ENCODE peak calls at places on chromosomes 11 and 22, in five cellular contexts. J is stomach, I is GM20000, N is GM12865, S is pancreas. G is an unnamed sample.

GRCh38 chr11:9774109-9774508 is 110.2 kb downstream of the SWAP70 start:
- DNase-seq in I (no peak), J (no peak), S (no peak), N (no peak), G (no peak)

GRCh38 chr22:27668828-27669797 is 132.4 kb downstream of the MN1 start:
- DNase-seq in S (peak; percentile 28), J (no peak), I (no peak), N (no peak), G (peak; percentile 84)

GRCh38 chr11:74702383-74703007 is 28.7 kb downstream of the CHRDL2 start:
- DNase-seq in J (peak; percentile 74), I (peak; percentile 79), N (peak; percentile 72), S (peak; percentile 75), G (peak; percentile 72)

GRCh38 chr11:1637628-1638027 is 8.1 kb downstream of the KRTAP5-5 start:
- DNase-seq in S (no peak), J (no peak), I (no peak), N (no peak), G (no peak)

GRCh38 chr11:15627560-15627959 is 512.8 kb downstream of the INSC start:
- DNase-seq in I (no peak), N (no peak), J (no peak), S (no peak), G (no peak)

GRCh38 chr22:26648011-26648497 is 9.3 kb upstream of the MIAT start:
- DNase-seq in I (no peak), S (no peak), J (no peak), N (peak; percentile 24), G (no peak)

GRCh38 chr22:31350410-31350863 is 4.3 kb upstream of the PATZ1 start:
- DNase-seq in I (no peak), S (peak; percentile 84), N (no peak), J (peak; percentile 43), G (peak; percentile 57)

GRCh38 chr11:12164061-12165014 is 53.9 kb downstream of the MICAL2 start:
- DNase-seq in N (no peak), I (no peak), J (no peak), S (no peak), G (peak; percentile 71)

GRCh38 chr11:2700415-2701211 is 819 bp upstream of the KCNQ1OT1 start:
- DNase-seq in S (peak; percentile 61), N (peak; percentile 74), J (peak; percentile 64), I (peak; percentile 72), G (peak; percentile 68)

GRCh38 chr11:47377571-47378010 is 756 bp downstream of the SPI1 start:
- DNase-seq in I (no peak), S (no peak), N (no peak), J (no peak), G (no peak)

GRCh38 chr11:94647926-94648325 is 80.8 kb downstream of the PIWIL4 start:
- DNase-seq in S (no peak), I (no peak), J (no peak), N (no peak), G (no peak)

GRCh38 chr11:117986981-117987495 is 844 bp downstream of the IL10RA start:
- DNase-seq in N (peak; percentile 95), S (no peak), I (peak; percentile 83), J (no peak), G (no peak)

GRCh38 chr11:102762414-102762813 is 18.0 kb downstream of the MMP10 start:
- DNase-seq in I (no peak), J (no peak), N (no peak), S (no peak), G (no peak)

GRCh38 chr11:76624515-76625379 is 45.8 kb downstream of the LRRC32 start:
- DNase-seq in N (no peak), S (no peak), J (no peak), I (no peak), G (no peak)

GRCh38 chr11:68471360-68472340 is 11.1 kb downstream of the PPP6R3 start:
- DNase-seq in I (peak; percentile 62), N (peak; percentile 13), S (no peak), J (no peak), G (no peak)

GRCh38 chr11:112113539-112114457 is 27.1 kb downstream of the SDHD start:
- DNase-seq in I (peak; percentile 57), N (peak; percentile 51), S (no peak), J (no peak), G (no peak)

GRCh38 chr11:6216501-6216900 is 11.1 kb downstream of the C11orf42 start:
- DNase-seq in S (no peak), I (no peak), J (no peak), N (no peak), G (no peak)

GRCh38 chr11:117519170-117519569 is 191.5 kb downstream of the CEP164 start:
- DNase-seq in S (peak; percentile 35), I (no peak), J (no peak), N (no peak), G (peak; percentile 81)

GRCh38 chr11:11387201-11387600 is 34.2 kb upstream of the CSNK2A3 start:
- DNase-seq in S (no peak), N (no peak), I (no peak), J (no peak), G (no peak)

GRCh38 chr22:49850959-49851815 is 2.5 kb upstream of the ZBED4 start:
- DNase-seq in N (no peak), J (no peak), S (no peak), I (no peak), G (no peak)

GRCh38 chr11:58813693-58814092 is 30.8 kb downstream of the GLYATL2 start:
- DNase-seq in J (no peak), N (no peak), S (no peak), I (no peak), G (no peak)

GRCh38 chr11:79110796-79111195 is 330.0 kb downstream of the TENM4 start:
- DNase-seq in I (no peak), N (no peak), S (no peak), J (no peak), G (no peak)

GRCh38 chr22:49481651-49482399 is 345.8 kb downstream of the BRD1 start:
- DNase-seq in J (no peak), S (no peak), N (no peak), I (no peak), G (peak; percentile 67)

GRCh38 chr11:45104790-45105084 is 41.7 kb upstream of the PRDM11 start:
- DNase-seq in N (no peak), S (no peak), I (no peak), J (no peak), G (no peak)

GRCh38 chr11:13388741-13389140 is 74.3 kb downstream of the BTBD10 start:
- DNase-seq in J (no peak), N (no peak), S (no peak), I (no peak), G (no peak)

GRCh38 chr22:31496735-31497146 is 405 bp downstream of the SFI1 start:
- DNase-seq in N (no peak), I (no peak), J (no peak), S (peak; percentile 32), G (peak; percentile 36)

GRCh38 chr11:116310215-116310614 is 462.6 kb downstream of the BUD13 start:
- DNase-seq in N (no peak), I (no peak), J (no peak), S (no peak), G (no peak)

GRCh38 chr22:33519974-33520903 is 400.0 kb downstream of the LARGE1 start:
- DNase-seq in N (peak; percentile 49), S (no peak), J (no peak), I (no peak), G (no peak)

GRCh38 chr11:126415128-126415527 is 59.6 kb downstream of the ST3GAL4 start:
- DNase-seq in J (peak; percentile 60), N (no peak), S (peak; percentile 66), I (no peak), G (peak; percentile 88)

GRCh38 chr11:61425367-61426131 is 4.2 kb downstream of the CPSF7 start:
- DNase-seq in N (no peak), S (no peak), J (no peak), I (no peak), G (no peak)

GRCh38 chr11:61429691-61430582 is at the start of the genes CPSF7 and SDHAF2:
- DNase-seq in I (peak; percentile 97), N (peak; percentile 98), J (peak; percentile 98), S (peak; percentile 96), G (peak; percentile 98)

GRCh38 chr11:61429346-61429690 is 457 bp downstream of the CPSF7 start:
- DNase-seq in J (peak; percentile 48), S (no peak), N (peak; percentile 84), I (peak; percentile 86), G (peak; percentile 81)
- TF ChIP-seq CTCF in J (no peak), S (no peak), N (peak; percentile 37), I (peak; percentile 9), G (peak; percentile 44)

GRCh38 chr11:63831326-63831725 is 7.6 kb upstream of the MARK2 start:
- DNase-seq in S (no peak), N (no peak), I (no peak), J (no peak), G (no peak)

GRCh38 chr11:63826471-63827190 is 12.3 kb upstream of the MARK2 start:
- DNase-seq in J (peak; percentile 69), N (no peak), S (no peak), I (no peak), G (no peak)

GRCh38 chr11:63832336-63832735 is 6.6 kb upstream of the MARK2 start:
- DNase-seq in I (no peak), J (no peak), N (no peak), S (no peak), G (no peak)

GRCh38 chr11:63833048-63833447 is 5.9 kb upstream of the MARK2 start:
- DNase-seq in N (no peak), S (no peak), I (no peak), J (no peak), G (no peak)

GRCh38 chr11:63829823-63830489 is 9.0 kb upstream of the MARK2 start:
- DNase-seq in S (no peak), I (no peak), J (no peak), N (peak; percentile 28), G (no peak)
- TF ChIP-seq CTCF in S (no peak), I (no peak), J (no peak), N (peak; percentile 29), G (no peak)

DNA sequence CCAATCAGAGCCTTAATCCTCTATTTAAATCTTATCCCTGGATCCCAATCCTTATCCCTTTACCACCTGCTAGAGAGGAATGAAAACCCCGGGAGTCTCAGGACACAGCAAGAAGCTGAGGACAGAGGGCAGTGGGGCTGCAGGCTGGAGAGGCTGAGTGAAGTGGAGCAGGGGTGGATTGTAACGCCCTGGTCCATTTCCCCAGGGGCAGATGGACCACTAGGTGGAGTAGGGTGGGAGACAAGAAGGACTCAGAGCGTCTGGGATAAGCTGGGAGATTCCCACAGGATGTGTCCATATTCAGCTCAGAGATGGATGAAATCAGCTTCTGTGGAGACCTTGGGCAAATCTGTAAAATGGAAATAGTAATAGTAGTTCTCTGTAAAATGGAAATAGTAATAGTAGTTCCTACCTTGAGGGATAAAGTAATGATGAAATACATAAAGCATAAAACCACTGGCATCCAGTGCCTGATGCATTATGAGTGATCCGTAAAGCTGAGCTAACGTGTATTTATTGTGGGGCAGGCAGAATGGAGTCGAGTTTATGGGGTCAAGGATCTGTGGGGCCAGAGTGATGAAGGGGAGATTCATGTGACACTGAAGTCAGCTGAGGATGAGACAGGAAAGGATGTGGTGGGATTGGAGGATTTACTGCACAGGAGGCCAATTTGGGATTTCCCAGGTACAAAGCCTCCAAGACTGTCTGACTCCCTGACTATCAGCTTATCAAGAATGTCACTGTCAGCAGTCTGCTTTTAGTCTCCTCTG is 1.9 kb upstream of the ROBO4 start:
- DNase-seq in J (no peak), I (no peak), S (no peak), N (no peak), G (no peak)
- TF ChIP-seq CTCF in J (no peak), I (no peak), S (no peak), N (no peak), G (no peak)

GRCh38 chr11:122293298-122294023 is 177.4 kb upstream of the BLID start:
- DNase-seq in J (no peak), N (no peak), I (no peak), S (no peak), G (peak; percentile 60)
- TF ChIP-seq CTCF in J (no peak), N (no peak), I (no peak), S (no peak), G (peak; percentile 41)